ENCODE peak calls at places on chromosomes 6 and 20, in five cellular contexts. H, T, Z, Y and I are unnamed samples.

GRCh38 chr20:41133709-41134361 is 3.5 kb upstream of the PLCG1 start:
- DNase-seq in Y (no peak), Z (no peak), H (no peak), T (peak), I (no peak)

GRCh38 chr20:57548177-57549058 is 12.5 kb upstream of the PCK1 start:
- DNase-seq in T (no peak), H (peak), Y (peak), Z (no peak), I (no peak)

GRCh38 chr6:43758617-43759050 is 11.4 kb upstream of the VEGFA start:
- DNase-seq in Y (no peak), Z (no peak), T (no peak), H (no peak), I (no peak)

GRCh38 chr6:10014561-10014960 is 400.3 kb downstream of the TFAP2A start:
- DNase-seq in Z (no peak), T (no peak), Y (peak), H (peak), I (peak)

GRCh38 chr6:106128981-106129761 is 43.0 kb downstream of the PRDM1 start:
- DNase-seq in Y (peak), Z (no peak), T (peak), H (peak), I (peak)

GRCh38 chr20:38143646-38144554 is 21.2 kb downstream of the TGM2 start:
- DNase-seq in H (peak), Y (no peak), T (peak), Z (no peak), I (peak)

GRCh38 chr6:137056121-137056880 is 11.5 kb upstream of the IL20RA start:
- DNase-seq in T (no peak), Y (no peak), Z (no peak), H (peak), I (no peak)

GRCh38 chr6:3650959-3651697 is 100.4 kb downstream of the PXDC1 start:
- DNase-seq in H (no peak), T (no peak), Y (no peak), Z (no peak), I (no peak)

GRCh38 chr6:137217801-137218472 is 1.2 kb downstream of the IFNGR1 start:
- DNase-seq in Z (no peak), T (peak), H (peak), Y (no peak), I (peak)

GRCh38 chr6:53961679-53962370 is 149.4 kb upstream of the MLIP start:
- DNase-seq in T (no peak), Y (no peak), H (peak), Z (no peak), I (peak)

GRCh38 chr20:17681741-17682102 is 320 bp downstream of the RRBP1 start:
- DNase-seq in T (no peak), H (no peak), Y (no peak), Z (no peak), I (no peak)

GRCh38 chr20:37417857-37418501 is 72.0 kb downstream of the SRC start:
- DNase-seq in Y (no peak), Z (no peak), T (peak), H (peak), I (no peak)

GRCh38 chr20:33503564-33503963 is 13.7 kb downstream of the CBFA2T2 start:
- DNase-seq in Y (no peak), T (no peak), Z (no peak), H (no peak), I (no peak)

GRCh38 chr20:62761058-62761758 is 35.1 kb upstream of the MRGBP start:
- DNase-seq in Z (no peak), Y (no peak), H (no peak), T (no peak), I (no peak)

GRCh38 chr6:38234141-38234540 is 405.6 kb downstream of the BTBD9 start:
- DNase-seq in H (no peak), Y (no peak), T (no peak), Z (no peak), I (no peak)

GRCh38 chr20:59933296-59933848 is at the start of gene SYCP2:
- DNase-seq in Z (no peak), Y (no peak), T (peak), H (no peak), I (no peak)

GRCh38 chr20:37270586-37271420 is 9.2 kb upstream of the GHRH start:
- DNase-seq in H (peak), T (peak), Z (no peak), Y (no peak), I (no peak)

GRCh38 chr6:44268095-44268628 is 2.1 kb upstream of the TMEM151B start:
- DNase-seq in Y (no peak), H (no peak), Z (no peak), T (peak), I (no peak)

GRCh38 chr6:159890201-159890600 is 587 bp upstream of the MAS1 start:
- DNase-seq in Z (no peak), T (no peak), Y (no peak), H (no peak), I (no peak)

GRCh38 chr6:34940030-34940434 is 51.0 kb downstream of the ANKS1A start:
- DNase-seq in H (no peak), Y (no peak), Z (no peak), T (no peak), I (no peak)

GRCh38 chr6:1686117-1687098 is 76.7 kb downstream of the FOXC1 start:
- DNase-seq in Y (peak), H (peak), Z (peak), T (peak), I (peak)
- TF ChIP-seq CTCF in Y (peak), H (peak), Z (peak), T (peak), I (peak)

DNA sequence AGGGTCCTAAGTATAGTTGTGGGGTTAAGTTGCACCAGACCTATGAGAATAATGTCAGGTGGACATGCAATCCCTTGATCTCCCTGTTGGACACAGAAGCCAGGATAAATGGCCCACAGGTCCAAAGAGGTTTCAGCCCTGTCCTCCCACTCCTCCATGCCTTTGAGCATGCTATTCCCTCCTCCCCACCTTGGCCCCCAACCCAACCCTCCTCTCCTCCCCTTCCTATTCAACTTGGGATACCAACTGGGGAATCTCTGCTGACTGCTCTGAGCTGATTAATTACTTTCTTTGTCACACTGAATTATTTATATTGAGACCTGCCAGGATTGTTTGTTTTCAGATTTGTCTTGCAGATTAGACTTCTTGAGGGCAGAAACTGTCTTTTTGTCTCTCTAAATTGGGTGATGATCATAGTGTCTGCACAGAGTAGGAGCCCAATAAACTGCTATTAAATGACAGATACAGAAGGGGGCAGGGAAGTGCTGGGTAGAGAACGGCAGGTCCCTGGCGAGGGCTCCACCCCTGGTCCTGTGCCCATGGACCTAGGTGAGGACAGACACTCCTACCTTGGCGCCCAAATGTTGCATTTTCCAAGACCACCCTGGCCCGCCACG is 120.9 kb downstream of the UNC5CL start:
- DNase-seq in T (no peak), Z (no peak), Y (no peak), H (no peak), I (no peak)
- TF ChIP-seq CTCF in T (no peak), Z (no peak), Y (no peak), H (no peak), I (no peak)

DNA sequence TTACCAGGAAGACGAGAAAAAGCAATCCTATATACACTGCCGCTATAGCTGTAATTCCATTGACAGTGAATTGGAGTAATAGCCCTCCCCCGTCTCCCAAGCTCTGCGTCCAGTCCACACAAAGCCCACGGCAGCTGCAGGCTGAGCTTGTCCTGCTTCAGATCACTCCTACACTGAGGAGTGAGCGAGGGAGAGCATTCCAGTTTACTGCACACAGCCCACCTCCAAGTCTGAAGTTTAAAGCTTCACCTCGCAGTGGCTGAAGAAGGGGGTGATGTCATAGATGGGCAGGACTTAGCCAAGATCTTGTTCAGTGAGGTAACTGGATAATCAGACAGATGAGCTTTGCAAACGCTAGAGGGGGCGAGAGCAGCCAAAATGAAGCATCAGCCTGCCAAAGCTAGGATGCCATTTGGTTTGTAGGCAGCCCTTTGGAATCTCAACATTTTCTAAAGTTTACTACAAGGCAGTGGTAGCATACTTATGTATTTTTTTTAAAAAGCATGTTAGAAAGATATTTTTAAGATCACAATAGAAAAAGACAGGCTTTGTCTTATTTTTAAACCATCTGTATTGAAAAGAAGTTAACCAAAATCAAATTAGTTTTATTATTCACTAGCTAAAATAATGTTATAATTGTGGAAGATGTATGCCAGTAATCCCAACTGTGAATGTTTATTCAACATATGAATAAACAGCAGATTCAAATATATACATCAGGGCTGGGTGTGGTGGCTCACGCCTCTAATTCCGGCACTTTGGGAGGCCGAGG is at the start of gene FLRT3:
- DNase-seq in Y (peak), T (peak), Z (peak), H (peak), I (peak)
- TF ChIP-seq CTCF in Y (peak), T (peak), Z (peak), H (peak), I (peak)

GRCh38 chr6:94323853-94324252 is 904.5 kb upstream of the EPHA7 start:
- DNase-seq in Y (no peak), Z (no peak), T (no peak), H (no peak), I (no peak)
- TF ChIP-seq CTCF in Y (no peak), Z (no peak), T (no peak), H (no peak), I (no peak)

GRCh38 chr6:16999486-17000436 is 102.1 kb upstream of the STMND1 start:
- DNase-seq in Y (peak), T (peak), Z (no peak), H (peak), I (peak)

GRCh38 chr6:17002123-17002522 is 99.7 kb upstream of the STMND1 start:
- DNase-seq in T (no peak), Y (no peak), H (no peak), Z (no peak), I (peak)

GRCh38 chr6:17004269-17004668 is 97.6 kb upstream of the STMND1 start:
- DNase-seq in Z (no peak), H (no peak), Y (no peak), T (peak), I (no peak)

GRCh38 chr6:17001188-17001587 is 100.7 kb upstream of the STMND1 start:
- DNase-seq in Y (no peak), Z (no peak), T (no peak), H (no peak), I (peak)
- TF ChIP-seq CTCF in Y (peak), Z (no peak), T (peak), H (peak), I (peak)

DNA sequence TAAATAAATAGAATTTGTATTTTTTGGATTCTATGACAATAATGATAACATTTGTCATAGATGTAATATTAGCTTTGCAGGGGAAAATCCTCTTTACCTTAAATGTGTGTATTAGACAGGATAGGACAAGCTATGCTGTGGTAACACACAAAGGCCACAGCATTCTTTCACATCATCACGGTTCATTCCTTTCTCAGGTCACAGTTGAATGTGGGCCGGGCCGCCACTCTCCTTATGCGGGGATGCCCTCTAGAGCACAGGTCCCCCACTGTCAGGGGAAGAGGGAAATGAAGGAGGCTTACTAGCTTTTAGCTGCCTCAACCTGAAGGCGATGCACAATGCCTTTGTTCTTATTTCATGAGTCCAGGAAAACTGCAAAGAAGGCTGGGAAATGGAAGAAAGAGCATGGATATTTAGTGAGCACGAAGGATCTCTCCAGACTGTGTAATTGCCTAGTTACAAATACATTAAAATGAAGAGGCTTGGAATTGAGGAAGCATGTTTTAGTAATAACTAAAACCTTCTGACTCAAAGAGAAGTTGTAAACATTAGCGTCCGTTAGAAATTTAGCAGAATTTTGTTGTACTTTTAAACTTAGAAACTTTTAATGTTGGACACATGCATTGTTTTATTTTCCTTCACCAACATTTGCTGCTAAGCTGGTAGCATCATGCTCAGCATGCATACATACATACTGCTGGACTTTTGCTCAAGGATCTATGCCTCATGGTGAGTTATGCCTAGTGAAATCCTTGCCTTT is 248.9 kb upstream of the FOXQ1 start:
- DNase-seq in Y (no peak), T (no peak), H (no peak), Z (no peak), I (peak)
- TF ChIP-seq CTCF in Y (no peak), T (no peak), H (no peak), Z (no peak), I (no peak)

GRCh38 chr6:144912474-144912873 is 627.3 kb downstream of the UTRN start:
- DNase-seq in T (peak), Y (peak), H (peak), Z (no peak), I (peak)
- TF ChIP-seq CTCF in T (peak), Y (no peak), H (no peak), Z (no peak), I (peak)

GRCh38 chr20:4581838-4582237 is 139.9 kb upstream of the PRND start:
- DNase-seq in T (no peak), H (no peak), Z (no peak), Y (no peak), I (no peak)
- TF ChIP-seq CTCF in T (peak), H (no peak), Z (no peak), Y (no peak), I (no peak)

DNA sequence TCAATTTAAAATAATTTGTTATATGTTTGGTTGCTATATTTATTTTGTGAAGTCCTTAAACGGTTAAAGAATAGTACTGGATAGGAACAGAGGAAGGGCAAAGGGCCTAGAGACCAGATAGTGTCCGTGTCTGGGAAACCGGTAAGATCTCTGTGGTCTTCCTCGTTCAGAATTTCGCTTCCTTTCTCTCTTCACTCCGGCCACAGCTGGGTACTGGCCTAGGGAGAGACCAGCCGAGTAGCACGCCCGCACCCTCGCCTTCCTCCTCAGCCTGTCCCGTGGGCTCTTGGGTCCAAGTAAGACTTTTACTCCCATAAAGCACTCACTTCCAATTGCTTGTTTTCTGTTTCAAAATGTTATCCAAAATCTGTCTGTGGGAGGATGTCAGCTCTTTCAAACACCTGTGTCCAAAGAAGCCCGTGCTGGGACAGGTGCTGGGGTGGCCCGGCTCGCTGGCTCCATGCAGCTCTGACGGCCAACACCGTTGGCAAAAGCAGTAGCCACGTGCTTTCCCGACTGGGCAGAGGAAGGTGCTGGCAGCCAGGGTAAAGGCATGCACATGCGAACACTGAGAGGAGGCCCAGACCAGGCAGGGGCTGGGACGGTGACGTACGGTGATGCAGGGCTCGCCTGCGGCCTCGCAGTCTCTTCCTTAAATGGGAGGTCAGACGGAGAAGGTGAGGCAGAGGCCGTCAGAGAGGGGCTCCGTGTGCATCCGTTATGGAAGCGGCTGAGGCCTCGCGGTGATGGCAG is 112.2 kb downstream of the IRF4 start:
- DNase-seq in Z (peak), Y (no peak), T (no peak), H (no peak), I (no peak)
- TF ChIP-seq CTCF in Z (no peak), Y (no peak), T (no peak), H (no peak), I (no peak)

DNA sequence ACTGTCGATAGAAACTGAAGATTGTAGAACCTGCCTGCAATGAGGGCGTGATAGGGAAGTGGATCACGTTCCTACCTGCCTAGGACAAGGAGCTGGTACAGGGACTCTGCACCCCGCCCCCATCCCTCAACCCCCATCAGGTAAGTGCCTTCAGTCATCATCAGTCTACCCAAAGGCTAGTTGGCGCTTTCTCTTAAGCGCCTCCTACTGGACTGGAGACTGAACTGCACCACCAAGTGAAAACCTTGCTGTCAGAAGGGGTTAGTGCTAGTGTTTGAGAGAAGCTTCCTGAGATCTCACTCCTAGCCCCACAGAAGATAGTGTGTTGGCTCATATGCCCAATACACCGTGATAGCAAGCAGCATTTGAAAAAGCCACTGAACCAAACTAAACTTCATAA is 706.5 kb upstream of the MAN1A1 start:
- DNase-seq in Z (no peak), T (peak), H (no peak), Y (no peak), I (no peak)
- TF ChIP-seq CTCF in Z (no peak), T (peak), H (no peak), Y (peak), I (peak)